ENCODE peak calls at places on chromosomes 5 and 9, in six cellular contexts. T is HEK293T, U is AG08396, J is NCI-H1694, S is HFFc6, X is AG09319. R is an unnamed sample.

GRCh38 chr9:3441197-3441816 is 84.5 kb downstream of the RFX3 start:
- DNase-seq in S (peak), T (peak), U (peak), J (peak), X (peak), R (peak)

GRCh38 chr9:129404621-129405020 is 216.3 kb downstream of the C9orf50 start:
- DNase-seq in T (no peak), X (no peak), J (no peak), S (no peak), U (no peak), R (no peak)

GRCh38 chr5:164230341-164230740 is 724.9 kb downstream of the MAT2B start:
- DNase-seq in J (no peak), U (no peak), S (no peak), X (no peak), T (no peak), R (no peak)

GRCh38 chr9:37220971-37221370 is 100.6 kb downstream of the ZCCHC7 start:
- DNase-seq in X (no peak), S (peak), T (no peak), U (peak), J (no peak), R (peak)

GRCh38 chr9:20028849-20029231 is 240.0 kb upstream of the SLC24A2 start:
- DNase-seq in J (no peak), X (no peak), S (no peak), T (no peak), U (no peak), R (no peak)

GRCh38 chr5:44888435-44888834 is 79.7 kb downstream of the MRPS30 start:
- DNase-seq in T (no peak), X (no peak), U (no peak), J (no peak), S (no peak), R (no peak)

GRCh38 chr9:96417610-96418073 is 528 bp downstream of the ZNF367 start:
- DNase-seq in J (no peak), X (no peak), S (no peak), U (no peak), T (peak), R (no peak)

GRCh38 chr9:107039546-107039945 is 176.6 kb downstream of the ZNF462 start:
- DNase-seq in U (no peak), T (no peak), X (no peak), S (no peak), J (no peak), R (no peak)

GRCh38 chr5:78806544-78806943 is 158.0 kb upstream of the LHFPL2 start:
- DNase-seq in J (no peak), U (peak), T (no peak), S (peak), X (peak), R (peak)

GRCh38 chr9:133509179-133510083 is 15.3 kb downstream of the MYMK start:
- DNase-seq in T (peak), X (no peak), S (no peak), U (no peak), J (no peak), R (peak)

GRCh38 chr5:157596449-157596848 is 20.9 kb upstream of the ADAM19 start:
- DNase-seq in X (no peak), J (no peak), T (no peak), U (no peak), S (no peak), R (peak)

GRCh38 chr5:38666668-38667498 is 110.4 kb upstream of the LIFR start:
- DNase-seq in X (peak), T (peak), U (peak), S (peak), J (no peak), R (peak)

GRCh38 chr9:76441551-76442322 is 17.2 kb upstream of the GCNT1 start:
- DNase-seq in T (no peak), U (peak), X (no peak), J (no peak), S (peak), R (peak)

GRCh38 chr5:60611099-60611719 is 88.8 kb downstream of the DEPDC1B start:
- DNase-seq in X (no peak), T (no peak), U (no peak), S (no peak), J (no peak), R (no peak)

GRCh38 chr9:77019810-77020437 is 469 bp downstream of the FOXB2 start:
- DNase-seq in U (no peak), X (no peak), J (no peak), T (no peak), S (no peak), R (no peak)

GRCh38 chr5:122102825-122103224 is 24.8 kb upstream of the LOX start:
- DNase-seq in T (no peak), X (no peak), J (no peak), S (no peak), U (no peak), R (no peak)

R was measured in GM03348.